ENCODE peak calls at places on chromosomes 16 and 17, in six cellular contexts. E is neuronal stem cell, I is cardiac muscle cell, H is fibroblast of pulmonary artery, T is BJ, N is AG09309. M is an unnamed sample.

GRCh38 chr17:49687878-49688491 is 10.1 kb upstream of the SPOP start:
- DNase-seq in H (peak; percentile 84), I (no peak), N (no peak), T (no peak), E (no peak), M (no peak)

GRCh38 chr17:15194859-15195277 is 70.3 kb downstream of the PMP22 start:
- DNase-seq in H (no peak), E (no peak), I (no peak), T (no peak), N (peak; percentile 80), M (no peak)

GRCh38 chr17:66441012-66441703 is 138.7 kb downstream of the PRKCA start:
- DNase-seq in H (no peak), E (no peak), T (no peak), N (no peak), I (no peak), M (no peak)

GRCh38 chr17:28897769-28898259 is 281 bp upstream of the FLOT2 start:
- DNase-seq in I (no peak), H (no peak), N (no peak), E (peak; percentile 27), T (no peak), M (no peak)

GRCh38 chr17:73458191-73458590 is 146.4 kb upstream of the CDC42EP4 start:
- DNase-seq in H (no peak), E (no peak), N (no peak), I (no peak), T (no peak), M (no peak)

GRCh38 chr16:3401719-3402397 is 843 bp downstream of the ZNF174 start:
- DNase-seq in T (no peak), H (peak; percentile 10), I (peak; percentile 37), E (peak; percentile 24), N (no peak), M (no peak)

GRCh38 chr16:81511371-81511770 is 66.8 kb downstream of the CMIP start:
- DNase-seq in I (no peak), E (no peak), H (peak; percentile 68), T (peak; percentile 73), N (no peak), M (peak; percentile 38)

GRCh38 chr17:66432558-66432957 is 130.1 kb downstream of the PRKCA start:
- DNase-seq in I (no peak), T (no peak), N (no peak), E (no peak), H (no peak), M (no peak)

GRCh38 chr16:85616608-85617311 is 3.6 kb downstream of the GSE1 start:
- DNase-seq in E (no peak), I (no peak), H (no peak), T (no peak), N (no peak), M (no peak)

GRCh38 chr17:44898768-44899073 is 524 bp downstream of the EFTUD2 start:
- DNase-seq in T (no peak), E (no peak), H (peak; percentile 40), I (no peak), N (no peak), M (no peak)

GRCh38 chr17:28471531-28472342 is 1.7 kb upstream of the SLC13A2 start:
- DNase-seq in E (no peak), N (no peak), I (no peak), T (no peak), H (no peak), M (no peak)

GRCh38 chr17:46071796-46072195 is 72.7 kb downstream of the STH start:
- DNase-seq in I (no peak), T (no peak), E (no peak), H (no peak), N (no peak), M (no peak)

GRCh38 chr16:57538235-57538711 is 1.9 kb upstream of the CCDC102A start:
- DNase-seq in N (no peak), I (no peak), H (no peak), T (no peak), E (no peak), M (no peak)
- H3K4me3 ChIP-seq in N (no peak overlapping the region), I (no peak overlapping the region), H (no peak overlapping the region), T (no peak overlapping the region), E (no peak overlapping the region), M (no peak overlapping the region)

GRCh38 chr16:87602821-87603683 is 744 bp downstream of the JPH3 start:
- DNase-seq in T (no peak), H (no peak), N (no peak), E (peak; percentile 49), I (peak; percentile 76), M (no peak)
- H3K4me3 ChIP-seq in T (no peak overlapping the region), H (no peak overlapping the region), N (no peak overlapping the region), E (peak overlapping the region; percentile 56), I (peak overlapping the region; percentile 69), M (no peak overlapping the region)

DNA sequence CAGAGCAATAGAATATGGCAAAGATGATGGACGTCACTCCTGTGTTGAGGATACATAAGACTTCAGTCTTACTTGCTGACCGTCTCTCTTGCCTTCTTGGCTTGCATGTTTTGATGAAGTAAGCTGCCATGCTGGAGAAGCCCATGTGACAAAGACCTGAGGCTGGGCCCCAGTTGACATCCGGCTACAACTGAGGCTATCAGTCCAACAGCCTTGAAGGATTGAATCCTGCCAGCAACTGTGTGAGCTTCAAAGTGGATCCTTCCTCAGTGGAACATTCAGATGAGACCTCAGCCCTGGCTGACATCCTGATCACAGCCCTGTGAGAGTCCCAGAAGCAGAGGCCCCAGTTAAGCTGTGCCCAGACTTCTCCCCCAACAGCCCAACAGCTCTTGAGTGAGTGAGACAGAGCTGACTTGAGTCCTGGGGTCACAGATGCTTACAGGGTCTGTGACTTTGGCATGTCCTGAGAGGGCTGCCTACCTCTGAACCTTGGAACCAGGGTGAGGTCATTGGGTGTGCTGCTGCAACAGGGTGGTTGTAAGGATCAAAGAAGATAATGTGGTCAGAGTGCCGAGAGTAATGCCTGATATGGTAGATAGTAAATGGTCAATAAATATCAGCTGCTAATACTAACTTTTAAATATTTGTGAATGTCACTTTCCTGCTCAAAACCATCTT is 2.4 kb upstream of the BRD7 start:
- DNase-seq in I (no peak), T (no peak), H (no peak), E (no peak), N (no peak), M (no peak)
- H3K4me3 ChIP-seq in I (no peak overlapping the region), T (no peak overlapping the region), H (no peak overlapping the region), E (no peak overlapping the region), N (no peak overlapping the region), M (no peak overlapping the region)

GRCh38 chr17:77472837-77473214 is 332.1 kb downstream of the SEC14L1 start:
- DNase-seq in N (no peak), H (no peak), E (no peak), T (no peak), I (no peak), M (no peak)
- H3K4me3 ChIP-seq in N (no peak overlapping the region), H (no peak overlapping the region), E (peak overlapping the region; percentile 7), T (no peak overlapping the region), I (no peak overlapping the region), M (no peak overlapping the region)